ENCODE peak calls at places on chromosomes 13 and 19, in six cellular contexts. One of them, this sample, is unnamed.

GRCh38 chr19:29881386-29881785 is 60.7 kb upstream of the URI1 start:
- DNase-seq in anterior cingulate cortex: no peak
- DNase-seq in T-helper 2 cell: no peak
- DNase-seq in stimulated activated CD4-positive, alpha-beta T cell treated with anti-CD3 and anti-CD28 coated beads, Interleukin-2, amount 100 ng/mL, for 48 hours: no peak
- DNase-seq in NCI-H2029: no peak
- DNase-seq in GM12878: no peak
- DNase-seq in this sample: no peak

GRCh38 chr19:15550847-15551182 is 42.5 kb downstream of the CYP4F22 start:
- DNase-seq in anterior cingulate cortex: no peak
- DNase-seq in T-helper 2 cell: no peak
- DNase-seq in stimulated activated CD4-positive, alpha-beta T cell treated with anti-CD3 and anti-CD28 coated beads, Interleukin-2, amount 100 ng/mL, for 48 hours: no peak
- DNase-seq in NCI-H2029: no peak
- DNase-seq in GM12878: no peak
- DNase-seq in this sample: no peak

GRCh38 chr13:50760751-50761150 is 82.7 kb downstream of the DLEU7 start:
- DNase-seq in anterior cingulate cortex: no peak
- DNase-seq in T-helper 2 cell: no peak
- DNase-seq in stimulated activated CD4-positive, alpha-beta T cell treated with anti-CD3 and anti-CD28 coated beads, Interleukin-2, amount 100 ng/mL, for 48 hours: no peak
- DNase-seq in NCI-H2029: no peak
- DNase-seq in GM12878: no peak
- DNase-seq in this sample: peak; percentile 56

GRCh38 chr13:42836930-42837329 is 55.5 kb downstream of the FAM216B start:
- DNase-seq in anterior cingulate cortex: no peak
- DNase-seq in T-helper 2 cell: no peak
- DNase-seq in stimulated activated CD4-positive, alpha-beta T cell treated with anti-CD3 and anti-CD28 coated beads, Interleukin-2, amount 100 ng/mL, for 48 hours: no peak
- DNase-seq in NCI-H2029: no peak
- DNase-seq in GM12878: no peak
- DNase-seq in this sample: peak; percentile 53

GRCh38 chr13:101127741-101128353 is 288.5 kb downstream of the NALCN start:
- DNase-seq in anterior cingulate cortex: no peak
- DNase-seq in T-helper 2 cell: no peak
- DNase-seq in stimulated activated CD4-positive, alpha-beta T cell treated with anti-CD3 and anti-CD28 coated beads, Interleukin-2, amount 100 ng/mL, for 48 hours: peak; percentile 4
- DNase-seq in NCI-H2029: peak; percentile 3
- DNase-seq in GM12878: no peak
- DNase-seq in this sample: peak; percentile 33

GRCh38 chr13:29556742-29557141 is 38.7 kb downstream of the SLC7A1 start:
- DNase-seq in anterior cingulate cortex: no peak
- DNase-seq in T-helper 2 cell: no peak
- DNase-seq in stimulated activated CD4-positive, alpha-beta T cell treated with anti-CD3 and anti-CD28 coated beads, Interleukin-2, amount 100 ng/mL, for 48 hours: no peak
- DNase-seq in NCI-H2029: no peak
- DNase-seq in GM12878: no peak
- DNase-seq in this sample: no peak

GRCh38 chr13:106034201-106034600 is 501.3 kb downstream of the EFNB2 start:
- DNase-seq in anterior cingulate cortex: no peak
- DNase-seq in T-helper 2 cell: no peak
- DNase-seq in stimulated activated CD4-positive, alpha-beta T cell treated with anti-CD3 and anti-CD28 coated beads, Interleukin-2, amount 100 ng/mL, for 48 hours: no peak
- DNase-seq in NCI-H2029: no peak
- DNase-seq in GM12878: no peak
- DNase-seq in this sample: peak; percentile 77

GRCh38 chr19:28318469-28319179 is 894.3 kb downstream of the UQCRFS1 start:
- DNase-seq in anterior cingulate cortex: no peak
- DNase-seq in T-helper 2 cell: no peak
- DNase-seq in stimulated activated CD4-positive, alpha-beta T cell treated with anti-CD3 and anti-CD28 coated beads, Interleukin-2, amount 100 ng/mL, for 48 hours: no peak
- DNase-seq in NCI-H2029: no peak
- DNase-seq in GM12878: no peak
- DNase-seq in this sample: no peak

GRCh38 chr19:40533508-40533907 is 43.2 kb upstream of the SHKBP1 start:
- DNase-seq in anterior cingulate cortex: no peak
- DNase-seq in T-helper 2 cell: no peak
- DNase-seq in stimulated activated CD4-positive, alpha-beta T cell treated with anti-CD3 and anti-CD28 coated beads, Interleukin-2, amount 100 ng/mL, for 48 hours: no peak
- DNase-seq in NCI-H2029: no peak
- DNase-seq in GM12878: no peak
- DNase-seq in this sample: no peak

GRCh38 chr19:21482863-21483276 is 22.5 kb upstream of the ZNF429 start:
- DNase-seq in anterior cingulate cortex: peak; percentile 29
- DNase-seq in T-helper 2 cell: peak; percentile 59
- DNase-seq in stimulated activated CD4-positive, alpha-beta T cell treated with anti-CD3 and anti-CD28 coated beads, Interleukin-2, amount 100 ng/mL, for 48 hours: peak; percentile 48
- DNase-seq in NCI-H2029: peak; percentile 59
- DNase-seq in GM12878: no peak
- DNase-seq in this sample: peak; percentile 2

GRCh38 chr13:30739646-30740642 is 4.6 kb downstream of the ALOX5AP start:
- DNase-seq in anterior cingulate cortex: no peak
- DNase-seq in T-helper 2 cell: peak; percentile 46
- DNase-seq in stimulated activated CD4-positive, alpha-beta T cell treated with anti-CD3 and anti-CD28 coated beads, Interleukin-2, amount 100 ng/mL, for 48 hours: peak; percentile 44
- DNase-seq in NCI-H2029: no peak
- DNase-seq in GM12878: peak; percentile 76
- DNase-seq in this sample: peak; percentile 100

GRCh38 chr13:91904005-91904404 is 505.6 kb downstream of the GPC5 start:
- DNase-seq in anterior cingulate cortex: no peak
- DNase-seq in T-helper 2 cell: no peak
- DNase-seq in stimulated activated CD4-positive, alpha-beta T cell treated with anti-CD3 and anti-CD28 coated beads, Interleukin-2, amount 100 ng/mL, for 48 hours: no peak
- DNase-seq in NCI-H2029: no peak
- DNase-seq in GM12878: peak; percentile 30
- DNase-seq in this sample: no peak

GRCh38 chr19:21202865-21203494 is 61.1 kb downstream of the ZNF431 start:
- DNase-seq in anterior cingulate cortex: peak; percentile 19
- DNase-seq in T-helper 2 cell: no peak
- DNase-seq in stimulated activated CD4-positive, alpha-beta T cell treated with anti-CD3 and anti-CD28 coated beads, Interleukin-2, amount 100 ng/mL, for 48 hours: peak; percentile 7
- DNase-seq in NCI-H2029: peak; percentile 24
- DNase-seq in GM12878: peak; percentile 3
- DNase-seq in this sample: peak; percentile 25

GRCh38 chr13:44274838-44275237 is 98.8 kb upstream of the SERP2 start:
- DNase-seq in anterior cingulate cortex: no peak
- DNase-seq in T-helper 2 cell: no peak
- DNase-seq in stimulated activated CD4-positive, alpha-beta T cell treated with anti-CD3 and anti-CD28 coated beads, Interleukin-2, amount 100 ng/mL, for 48 hours: no peak
- DNase-seq in NCI-H2029: no peak
- DNase-seq in GM12878: no peak
- DNase-seq in this sample: peak; percentile 32

GRCh38 chr13:113220877-113221276 is 11.5 kb downstream of the CUL4A start:
- DNase-seq in anterior cingulate cortex: no peak
- DNase-seq in T-helper 2 cell: no peak
- DNase-seq in stimulated activated CD4-positive, alpha-beta T cell treated with anti-CD3 and anti-CD28 coated beads, Interleukin-2, amount 100 ng/mL, for 48 hours: no peak
- DNase-seq in NCI-H2029: no peak
- DNase-seq in GM12878: no peak
- DNase-seq in this sample: peak; percentile 32

GRCh38 chr19:55206664-55207500 is 2.4 kb downstream of the PTPRH start:
- DNase-seq in anterior cingulate cortex: peak; percentile 76
- DNase-seq in T-helper 2 cell: no peak
- DNase-seq in stimulated activated CD4-positive, alpha-beta T cell treated with anti-CD3 and anti-CD28 coated beads, Interleukin-2, amount 100 ng/mL, for 48 hours: peak; percentile 44
- DNase-seq in NCI-H2029: peak; percentile 76
- DNase-seq in GM12878: no peak
- DNase-seq in this sample: peak; percentile 98

GRCh38 chr19:48319647-48320537 is 5.5 kb upstream of the EMP3 start:
- DNase-seq in anterior cingulate cortex: peak; percentile 77
- DNase-seq in T-helper 2 cell: peak; percentile 70
- DNase-seq in stimulated activated CD4-positive, alpha-beta T cell treated with anti-CD3 and anti-CD28 coated beads, Interleukin-2, amount 100 ng/mL, for 48 hours: peak; percentile 79
- DNase-seq in NCI-H2029: peak; percentile 69
- DNase-seq in GM12878: no peak
- DNase-seq in this sample: peak; percentile 73

GRCh38 chr13:113145496-113145895 is 13.0 kb upstream of the PROZ start:
- DNase-seq in anterior cingulate cortex: no peak
- DNase-seq in T-helper 2 cell: no peak
- DNase-seq in stimulated activated CD4-positive, alpha-beta T cell treated with anti-CD3 and anti-CD28 coated beads, Interleukin-2, amount 100 ng/mL, for 48 hours: no peak
- DNase-seq in NCI-H2029: no peak
- DNase-seq in GM12878: no peak
- DNase-seq in this sample: no peak

GRCh38 chr13:52158629-52159158 is 703 bp downstream of the NEK3 start:
- DNase-seq in anterior cingulate cortex: no peak
- DNase-seq in T-helper 2 cell: no peak
- DNase-seq in stimulated activated CD4-positive, alpha-beta T cell treated with anti-CD3 and anti-CD28 coated beads, Interleukin-2, amount 100 ng/mL, for 48 hours: no peak
- DNase-seq in NCI-H2029: no peak
- DNase-seq in GM12878: peak; percentile 1
- DNase-seq in this sample: peak; percentile 48

GRCh38 chr13:47119568-47120080 is 222.8 kb upstream of the HTR2A start:
- DNase-seq in anterior cingulate cortex: no peak
- DNase-seq in T-helper 2 cell: no peak
- DNase-seq in stimulated activated CD4-positive, alpha-beta T cell treated with anti-CD3 and anti-CD28 coated beads, Interleukin-2, amount 100 ng/mL, for 48 hours: no peak
- DNase-seq in NCI-H2029: no peak
- DNase-seq in GM12878: no peak
- DNase-seq in this sample: peak; percentile 48

GRCh38 chr13:31605076-31605858 is 134.1 kb upstream of the RXFP2 start:
- DNase-seq in anterior cingulate cortex: no peak
- DNase-seq in T-helper 2 cell: no peak
- DNase-seq in stimulated activated CD4-positive, alpha-beta T cell treated with anti-CD3 and anti-CD28 coated beads, Interleukin-2, amount 100 ng/mL, for 48 hours: no peak
- DNase-seq in NCI-H2029: no peak
- DNase-seq in GM12878: no peak
- DNase-seq in this sample: no peak

GRCh38 chr13:80226645-80227044 is 114.3 kb downstream of the SPRY2 start:
- DNase-seq in anterior cingulate cortex: no peak
- DNase-seq in T-helper 2 cell: no peak
- DNase-seq in stimulated activated CD4-positive, alpha-beta T cell treated with anti-CD3 and anti-CD28 coated beads, Interleukin-2, amount 100 ng/mL, for 48 hours: no peak
- DNase-seq in NCI-H2029: no peak
- DNase-seq in GM12878: no peak
- DNase-seq in this sample: no peak

GRCh38 chr13:47459512-47459911 is 541.6 kb downstream of the SUCLA2 start:
- DNase-seq in anterior cingulate cortex: no peak
- DNase-seq in T-helper 2 cell: no peak
- DNase-seq in stimulated activated CD4-positive, alpha-beta T cell treated with anti-CD3 and anti-CD28 coated beads, Interleukin-2, amount 100 ng/mL, for 48 hours: no peak
- DNase-seq in NCI-H2029: no peak
- DNase-seq in GM12878: no peak
- DNase-seq in this sample: peak; percentile 25

GRCh38 chr13:50679321-50679720 is 164.2 kb downstream of the DLEU7 start:
- DNase-seq in anterior cingulate cortex: no peak
- DNase-seq in T-helper 2 cell: no peak
- DNase-seq in stimulated activated CD4-positive, alpha-beta T cell treated with anti-CD3 and anti-CD28 coated beads, Interleukin-2, amount 100 ng/mL, for 48 hours: no peak
- DNase-seq in NCI-H2029: no peak
- DNase-seq in GM12878: no peak
- DNase-seq in this sample: peak; percentile 14

GRCh38 chr13:79492313-79492798 is 11.4 kb downstream of the NDFIP2 start:
- DNase-seq in anterior cingulate cortex: no peak
- DNase-seq in T-helper 2 cell: no peak
- DNase-seq in stimulated activated CD4-positive, alpha-beta T cell treated with anti-CD3 and anti-CD28 coated beads, Interleukin-2, amount 100 ng/mL, for 48 hours: no peak
- DNase-seq in NCI-H2029: no peak
- DNase-seq in GM12878: no peak
- DNase-seq in this sample: peak; percentile 43

GRCh38 chr13:93511011-93511410 is 284.4 kb downstream of the GPC6 start:
- DNase-seq in anterior cingulate cortex: no peak
- DNase-seq in T-helper 2 cell: no peak
- DNase-seq in stimulated activated CD4-positive, alpha-beta T cell treated with anti-CD3 and anti-CD28 coated beads, Interleukin-2, amount 100 ng/mL, for 48 hours: no peak
- DNase-seq in NCI-H2029: no peak
- DNase-seq in GM12878: no peak
- DNase-seq in this sample: no peak

GRCh38 chr13:67740871-67741475 is 510.8 kb upstream of the PCDH9 start:
- DNase-seq in anterior cingulate cortex: no peak
- DNase-seq in T-helper 2 cell: no peak
- DNase-seq in stimulated activated CD4-positive, alpha-beta T cell treated with anti-CD3 and anti-CD28 coated beads, Interleukin-2, amount 100 ng/mL, for 48 hours: no peak
- DNase-seq in NCI-H2029: no peak
- DNase-seq in GM12878: no peak
- DNase-seq in this sample: no peak

GRCh38 chr13:58018020-58018419 is 386.5 kb downstream of the PCDH17 start:
- DNase-seq in anterior cingulate cortex: no peak
- DNase-seq in T-helper 2 cell: no peak
- DNase-seq in stimulated activated CD4-positive, alpha-beta T cell treated with anti-CD3 and anti-CD28 coated beads, Interleukin-2, amount 100 ng/mL, for 48 hours: no peak
- DNase-seq in NCI-H2029: no peak
- DNase-seq in GM12878: no peak
- DNase-seq in this sample: no peak

GRCh38 chr19:53553865-53554791 is 16.2 kb downstream of the ZNF331 start:
- DNase-seq in anterior cingulate cortex: peak; percentile 80
- DNase-seq in T-helper 2 cell: peak; percentile 93
- DNase-seq in stimulated activated CD4-positive, alpha-beta T cell treated with anti-CD3 and anti-CD28 coated beads, Interleukin-2, amount 100 ng/mL, for 48 hours: peak; percentile 75
- DNase-seq in NCI-H2029: peak; percentile 53
- DNase-seq in GM12878: peak; percentile 63
- DNase-seq in this sample: peak; percentile 81

GRCh38 chr19:29324717-29325116 is 111.8 kb upstream of the UQCRFS1 start:
- DNase-seq in anterior cingulate cortex: no peak
- DNase-seq in T-helper 2 cell: no peak
- DNase-seq in stimulated activated CD4-positive, alpha-beta T cell treated with anti-CD3 and anti-CD28 coated beads, Interleukin-2, amount 100 ng/mL, for 48 hours: no peak
- DNase-seq in NCI-H2029: no peak
- DNase-seq in GM12878: no peak
- DNase-seq in this sample: no peak

GRCh38 chr13:22700488-22700887 is 480.3 kb upstream of the SGCG start:
- DNase-seq in anterior cingulate cortex: no peak
- DNase-seq in T-helper 2 cell: no peak
- DNase-seq in stimulated activated CD4-positive, alpha-beta T cell treated with anti-CD3 and anti-CD28 coated beads, Interleukin-2, amount 100 ng/mL, for 48 hours: no peak
- DNase-seq in NCI-H2029: no peak
- DNase-seq in GM12878: no peak
- DNase-seq in this sample: no peak

GRCh38 chr19:14480695-14481069 is 5.5 kb upstream of the PTGER1 start:
- DNase-seq in anterior cingulate cortex: no peak
- DNase-seq in T-helper 2 cell: no peak
- DNase-seq in stimulated activated CD4-positive, alpha-beta T cell treated with anti-CD3 and anti-CD28 coated beads, Interleukin-2, amount 100 ng/mL, for 48 hours: no peak
- DNase-seq in NCI-H2029: no peak
- DNase-seq in GM12878: no peak
- DNase-seq in this sample: no peak

GRCh38 chr19:53333071-53333465 is 481 bp upstream of the ZNF845 start:
- DNase-seq in anterior cingulate cortex: peak; percentile 35
- DNase-seq in T-helper 2 cell: peak; percentile 23
- DNase-seq in stimulated activated CD4-positive, alpha-beta T cell treated with anti-CD3 and anti-CD28 coated beads, Interleukin-2, amount 100 ng/mL, for 48 hours: peak; percentile 7
- DNase-seq in NCI-H2029: peak; percentile 3
- DNase-seq in GM12878: no peak
- DNase-seq in this sample: peak; percentile 58

This sample was measured in amniotic epithelial cell.